ENCODE peak calls at places on chromosomes 4 and X, in eight cellular contexts. X, K, F, G, C, A, E and J are unnamed samples.

GRCh38 chrX:143648705-143649104 is 12.8 kb upstream of the SLITRK4 start:
- DNase-seq in G (no peak), C (no peak), F (no peak), X (no peak), E (no peak), K (no peak), A (peak; percentile 22), J (no peak)

GRCh38 chrX:53184836-53185235 is 40.2 kb downstream of the KDM5C start:
- DNase-seq in A (no peak), X (no peak), G (no peak), C (no peak), K (no peak), E (no peak), F (no peak), J (peak; percentile 7)

GRCh38 chr4:81198151-81198550 is 16.9 kb downstream of the PRKG2 start:
- DNase-seq in E (no peak), X (no peak), F (no peak), G (no peak), C (peak; percentile 10), K (no peak), A (no peak), J (no peak)

GRCh38 chr4:15778191-15778741 is at the start of gene CD38:
- DNase-seq in F (no peak), C (no peak), A (peak; percentile 29), E (no peak), G (peak; percentile 43), K (no peak), X (no peak), J (no peak)

GRCh38 chr4:5638316-5638715 is 70.0 kb downstream of the EVC2 start:
- DNase-seq in F (no peak), K (no peak), G (no peak), C (no peak), E (peak; percentile 80), X (peak; percentile 56), A (no peak), J (peak; percentile 62)

GRCh38 chr4:23882976-23883531 is 6.8 kb downstream of the PPARGC1A start:
- DNase-seq in F (no peak), X (no peak), G (no peak), E (no peak), A (no peak), K (no peak), C (no peak), J (no peak)

GRCh38 chr4:152352645-152353116 is 183.2 kb downstream of the FBXW7 start:
- DNase-seq in X (no peak), K (peak; percentile 70), C (peak; percentile 79), E (peak; percentile 59), G (peak; percentile 28), A (peak; percentile 63), F (no peak), J (peak; percentile 71)

GRCh38 chr4:48122756-48123155 is 11.3 kb downstream of the TXK start:
- DNase-seq in E (no peak), A (no peak), K (no peak), F (no peak), X (no peak), C (no peak), G (no peak), J (no peak)

GRCh38 chrX:140066262-140066661 is 100.9 kb upstream of the CXorf66 start:
- DNase-seq in E (no peak), A (no peak), F (no peak), K (no peak), G (no peak), C (no peak), X (no peak), J (no peak)

GRCh38 chr4:148052448-148052847 is 320.6 kb downstream of the ARHGAP10 start:
- DNase-seq in C (no peak), E (no peak), K (no peak), G (no peak), F (no peak), X (no peak), A (no peak), J (no peak)

GRCh38 chrX:149456476-149457245 is 48.4 kb downstream of the IDS start:
- DNase-seq in K (no peak), C (no peak), G (no peak), A (no peak), X (no peak), E (no peak), F (no peak), J (no peak)

GRCh38 chrX:40156472-40157227 is 58.9 kb upstream of the BCOR start:
- DNase-seq in A (no peak), X (no peak), K (no peak), E (no peak), G (no peak), C (no peak), F (no peak), J (no peak)

GRCh38 chrX:97835969-97836368 is 952.3 kb downstream of the RPA4 start:
- DNase-seq in E (no peak), X (no peak), A (no peak), C (no peak), G (no peak), F (no peak), K (no peak), J (no peak)

GRCh38 chr4:121253961-121254360 is 89.8 kb upstream of the TNIP3 start:
- DNase-seq in F (no peak), X (no peak), A (no peak), K (no peak), C (no peak), G (no peak), E (no peak), J (no peak)

GRCh38 chr4:84582988-84583870 is at the start of gene CDS1:
- DNase-seq in E (peak; percentile 75), G (peak; percentile 80), C (no peak), X (no peak), A (no peak), F (no peak), K (no peak), J (peak; percentile 49)

GRCh38 chr4:84579410-84579791 is 3.5 kb upstream of the CDS1 start:
- DNase-seq in G (no peak), A (no peak), C (no peak), K (no peak), F (no peak), E (no peak), X (no peak), J (no peak)

GRCh38 chr4:84585276-84585675 is 2.3 kb downstream of the CDS1 start:
- DNase-seq in K (no peak), F (no peak), X (no peak), C (no peak), A (no peak), E (no peak), G (no peak), J (no peak)

GRCh38 chr4:84582302-84582987 is 482 bp upstream of the CDS1 start:
- DNase-seq in F (no peak), E (peak; percentile 94), G (peak; percentile 97), X (peak; percentile 94), A (peak; percentile 69), K (peak; percentile 89), C (peak; percentile 83), J (peak; percentile 95)

DNA sequence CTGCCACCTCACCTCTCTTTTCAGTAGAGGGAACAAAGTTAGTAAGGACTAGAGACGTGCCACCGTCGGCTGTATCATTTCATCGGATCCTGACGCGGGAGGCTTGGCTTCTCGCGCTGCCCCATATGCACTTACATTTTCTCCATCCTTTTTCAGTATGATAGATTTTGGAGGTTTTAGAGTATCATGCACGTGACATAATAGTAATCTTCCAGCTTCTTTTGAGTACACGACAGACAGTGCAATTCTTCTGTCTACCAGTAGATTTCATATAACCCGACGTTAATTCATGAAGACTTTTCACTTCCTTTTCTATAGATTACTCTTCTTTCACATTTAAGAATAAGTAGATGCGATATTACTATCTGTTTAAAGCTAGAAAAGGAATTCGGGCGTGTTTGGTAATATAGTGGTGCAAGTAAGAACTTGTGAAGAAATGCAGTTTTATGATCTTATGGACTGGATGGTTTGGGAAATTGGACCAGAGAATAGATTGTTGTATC is 995 bp downstream of the CDS1 start:
- DNase-seq in G (no peak), C (no peak), F (no peak), E (no peak), A (no peak), K (no peak), X (no peak), J (no peak)
- H3K27ac ChIP-seq in G (peak overlapping the region; percentile 90), C (no peak overlapping the region), F (peak overlapping the region; percentile 61), E (peak overlapping the region; percentile 77), A (no peak overlapping the region), K (peak overlapping the region; percentile 67), X (peak overlapping the region; percentile 94), J (peak overlapping the region; percentile 83)

DNA sequence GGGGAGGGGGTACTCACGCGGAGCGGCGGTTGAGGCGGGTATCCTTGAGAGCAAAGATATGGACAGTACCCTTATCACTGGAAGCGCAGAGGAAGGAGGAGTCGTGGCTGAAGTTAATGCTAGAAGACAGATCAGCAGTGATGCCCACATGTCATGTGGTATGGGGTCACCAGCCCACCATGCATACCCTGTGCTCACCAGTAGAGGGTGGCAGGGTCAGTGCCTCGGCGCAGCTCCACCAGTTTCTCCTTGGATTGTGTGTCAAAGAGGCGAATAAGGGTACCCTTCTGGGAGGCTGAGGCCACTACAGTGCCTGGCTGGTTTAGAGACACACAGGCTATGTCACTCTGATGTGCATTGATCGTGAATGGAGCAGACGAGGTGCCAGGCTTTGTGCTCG is 1.5 kb upstream of the PRAF2 start:
- DNase-seq in E (no peak), K (no peak), G (no peak), F (no peak), X (no peak), C (no peak), A (no peak), J (no peak)
- TF ChIP-seq CTCF in E (no peak), K (no peak), G (no peak), F (no peak), X (no peak), C (no peak), A (no peak), J (no peak)

DNA sequence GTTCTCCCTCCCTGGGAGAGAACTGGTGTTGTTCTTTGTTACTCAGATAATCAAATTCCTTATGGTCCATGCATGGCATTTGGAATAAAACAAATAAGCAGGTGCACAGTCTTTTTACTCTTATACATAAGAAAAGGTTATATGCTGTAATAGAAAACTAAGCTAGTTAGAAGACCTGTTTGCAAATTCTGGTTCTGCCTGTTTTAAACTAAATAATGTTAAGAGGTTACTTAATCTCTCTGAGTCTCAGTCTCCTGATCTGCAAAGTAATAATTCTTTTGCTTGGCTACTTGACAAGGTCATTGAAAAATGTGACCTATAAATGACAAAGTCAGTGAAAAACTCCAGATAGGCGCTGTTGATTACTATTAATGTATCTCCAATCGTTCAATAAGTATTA is 42.5 kb upstream of the ANXA3 start:
- DNase-seq in X (no peak), E (no peak), A (no peak), K (no peak), G (no peak), C (no peak), F (no peak), J (no peak)
- H3K27ac ChIP-seq in X (no peak overlapping the region), E (no peak overlapping the region), A (no peak overlapping the region), K (no peak overlapping the region), G (no peak overlapping the region), C (no peak overlapping the region), F (no peak overlapping the region), J (no peak overlapping the region)

GRCh38 chr4:60345397-60345796 is 854.7 kb upstream of the ADGRL3 start:
- DNase-seq in K (no peak), C (no peak), G (no peak), X (no peak), E (no peak), A (no peak), F (no peak), J (no peak)

DNA sequence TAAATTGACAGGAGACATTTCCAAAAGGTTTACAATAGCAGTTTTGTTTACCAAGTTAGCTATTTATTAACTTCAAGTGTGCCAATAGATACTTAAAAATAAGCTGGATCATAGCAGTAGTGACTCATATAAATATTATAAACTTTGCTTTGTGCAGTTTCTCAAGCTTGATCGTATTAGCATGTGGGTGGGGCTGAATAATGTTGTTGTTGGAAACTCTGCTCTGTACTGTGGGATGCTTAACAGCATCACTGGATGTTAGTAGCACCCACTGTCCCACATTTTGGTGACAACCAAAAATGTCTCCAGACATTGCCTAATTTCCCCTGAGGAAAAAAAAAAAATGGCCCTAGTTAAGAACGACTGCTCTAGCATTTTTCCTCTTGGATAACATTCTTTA is 855.2 kb upstream of the ADGRL3 start:
- DNase-seq in G (no peak), A (peak; percentile 23), F (no peak), X (no peak), C (no peak), K (no peak), E (no peak), J (no peak)
- TF ChIP-seq CTCF in G (no peak), A (no peak), F (no peak), X (no peak), C (no peak), K (no peak), E (no peak), J (no peak)